ENCODE peak calls at places on chromosomes 13 and 19, in five cellular contexts. M is SK-N-SH, O is K562, G is GM12878, C is H1. U is an unnamed sample. For H3K4me1, the result is how much of the 10 kb centered on the place peaks cover.

GRCh38 chr13:79802389-79803140 is 321.6 kb downstream of the NDFIP2 start:
- DNase-seq in M (no peak), O (no peak), G (no peak), C (no peak), U (no peak)

GRCh38 chr19:19490247-19490968 is 24.9 kb downstream of the TSSK6 start:
- DNase-seq in M (peak), O (peak), G (peak), C (peak), U (peak)

GRCh38 chr19:53808710-53809125 is 15.4 kb downstream of the NLRP12 start:
- DNase-seq in M (peak), O (no peak), G (no peak), C (no peak), U (peak)

GRCh38 chr13:91401916-91402315 is 3.5 kb downstream of the GPC5 start:
- DNase-seq in M (no peak), O (no peak), G (no peak), C (no peak), U (no peak)

GRCh38 chr19:44675516-44675915 is 4.2 kb downstream of the CEACAM19 start:
- DNase-seq in M (no peak), O (no peak), G (no peak), C (no peak), U (no peak)

GRCh38 chr19:10219678-10220077 is 11.5 kb downstream of the S1PR2 start:
- DNase-seq in M (no peak), O (peak), G (peak), C (peak), U (peak)

GRCh38 chr19:3983936-3984583 is 1.2 kb downstream of the EEF2 start:
- DNase-seq in M (peak), O (peak), G (no peak), C (no peak), U (no peak)

GRCh38 chr19:13207237-13208130 is 57.3 kb downstream of the IER2 start:
- DNase-seq in M (no peak), O (no peak), G (no peak), C (no peak), U (no peak)

GRCh38 chr19:51071006-51071405 is 6.1 kb upstream of the KLK13 start:
- DNase-seq in M (no peak), O (no peak), G (no peak), C (no peak), U (no peak)

GRCh38 chr13:92029641-92030040 is 631.2 kb downstream of the GPC5 start:
- DNase-seq in M (no peak), O (no peak), G (no peak), C (no peak), U (no peak)

GRCh38 chr19:40605201-40605971 is 4.2 kb downstream of the LTBP4 start:
- DNase-seq in M (peak), O (peak), G (peak), C (no peak), U (no peak)

GRCh38 chr19:29376855-29377354 is 148.9 kb upstream of the VSTM2B start:
- DNase-seq in M (no peak), O (no peak), G (no peak), C (no peak), U (no peak)

GRCh38 chr13:111281751-111282311 is 38.6 kb upstream of the TEX29 start:
- DNase-seq in M (no peak), O (no peak), G (no peak), C (no peak), U (no peak)

GRCh38 chr13:111853146-111853545 is 213.8 kb upstream of the SOX1 start:
- DNase-seq in M (no peak), O (no peak), G (no peak), C (no peak), U (no peak)

GRCh38 chr19:12647490-12648071 is 19.0 kb downstream of the MAN2B1 start:
- DNase-seq in M (peak), O (peak), G (no peak), C (peak), U (no peak)

GRCh38 chr19:1475751-1476437 is 3.1 kb downstream of the C19orf25 start:
- DNase-seq in M (no peak), O (no peak), G (no peak), C (no peak), U (no peak)

GRCh38 chr19:16470911-16471811 is 609 bp downstream of the EPS15L1 start:
- DNase-seq in M (no peak), O (peak), G (no peak), C (no peak), U (no peak)

GRCh38 chr13:105336706-105337582 is 1198.5 kb downstream of the EFNB2 start:
- DNase-seq in M (no peak), O (no peak), G (no peak), C (no peak), U (no peak)

GRCh38 chr13:80824231-80824630 is 483.3 kb upstream of the SPRY2 start:
- DNase-seq in M (no peak), O (no peak), G (no peak), C (no peak), U (no peak)

GRCh38 chr19:40933025-40933424 is 51.0 kb upstream of the CYP2A7 start:
- DNase-seq in M (no peak), O (peak), G (no peak), C (no peak), U (peak)

GRCh38 chr19:41872775-41873647 is 4.1 kb upstream of the CD79A start:
- DNase-seq in M (peak), O (peak), G (no peak), C (peak), U (peak)

GRCh38 chr13:78131811-78132210 is 213.2 kb upstream of the EDNRB start:
- DNase-seq in M (no peak), O (no peak), G (no peak), C (no peak), U (no peak)

GRCh38 chr19:5985098-5985783 is 7.3 kb upstream of the RANBP3 start:
- DNase-seq in M (no peak), O (peak), G (no peak), C (no peak), U (no peak)

GRCh38 chr13:33639158-33639557 is 178.8 kb upstream of the RFC3 start:
- DNase-seq in M (no peak), O (no peak), G (no peak), C (no peak), U (no peak)

GRCh38 chr13:36362251-36362650 is 16.1 kb upstream of the SPART start:
- DNase-seq in M (no peak), O (no peak), G (no peak), C (no peak), U (no peak)

GRCh38 chr19:4069331-4069959 is 2.7 kb upstream of the ZBTB7A start:
- DNase-seq in M (no peak), O (no peak), G (no peak), C (no peak), U (no peak)

GRCh38 chr19:13095934-13096890 is 6.4 kb downstream of the LYL1 start:
- DNase-seq in M (peak), O (peak), G (no peak), C (no peak), U (no peak)

GRCh38 chr13:23637813-23638212 is 67.6 kb downstream of the TNFRSF19 start:
- DNase-seq in M (no peak), O (no peak), G (no peak), C (no peak), U (no peak)

GRCh38 chr13:74273591-74273990 is 139.4 kb upstream of the KLF12 start:
- DNase-seq in M (no peak), O (no peak), G (no peak), C (no peak), U (no peak)

GRCh38 chr19:18008814-18009213 is 844 bp downstream of the ARRDC2 start:
- DNase-seq in M (no peak), O (no peak), G (no peak), C (no peak), U (no peak)

GRCh38 chr19:30359936-30360335 is 12.2 kb upstream of the ZNF536 start:
- DNase-seq in M (no peak), O (no peak), G (no peak), C (no peak), U (no peak)

GRCh38 chr13:101262306-101262705 is 154.0 kb downstream of the NALCN start:
- DNase-seq in M (no peak), O (no peak), G (no peak), C (no peak), U (no peak)

GRCh38 chr13:112725346-112726017 is 35.6 kb downstream of the ATP11A start:
- DNase-seq in M (no peak), O (no peak), G (peak), C (no peak), U (no peak)

GRCh38 chr19:17996826-17997316 is 11.1 kb upstream of the ARRDC2 start:
- DNase-seq in M (peak), O (peak), G (no peak), C (no peak), U (no peak)

GRCh38 chr13:46698910-46699460 is 98.0 kb downstream of the ESD start:
- DNase-seq in M (peak), O (peak), G (no peak), C (no peak), U (no peak)

DNA sequence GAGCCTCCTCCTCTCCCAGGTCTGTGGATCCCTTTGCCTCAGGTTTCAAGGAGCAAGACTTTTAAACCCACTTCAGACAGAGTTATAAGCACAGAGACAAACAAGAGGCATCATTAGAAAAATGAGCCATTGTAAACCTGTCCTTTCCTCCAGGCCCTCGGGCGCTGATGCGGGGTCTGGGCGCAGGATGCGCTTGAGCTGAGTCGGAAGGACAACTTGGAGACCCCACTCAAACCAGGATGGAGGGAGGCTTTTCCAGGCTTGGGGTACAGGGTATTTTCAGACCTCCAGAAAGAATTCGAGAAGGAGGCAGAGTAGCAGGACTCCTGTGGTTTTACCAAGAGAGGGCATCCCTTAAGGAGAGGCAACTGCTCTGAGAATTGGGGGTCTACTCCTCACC is 155.6 kb downstream of the NUFIP1 start:
- DNase-seq in M (no peak), O (no peak), G (no peak), C (no peak), U (no peak)
- TF ChIP-seq YY1 in M (no peak), O (no peak), G (no peak), C (no peak), U (no peak)

DNA sequence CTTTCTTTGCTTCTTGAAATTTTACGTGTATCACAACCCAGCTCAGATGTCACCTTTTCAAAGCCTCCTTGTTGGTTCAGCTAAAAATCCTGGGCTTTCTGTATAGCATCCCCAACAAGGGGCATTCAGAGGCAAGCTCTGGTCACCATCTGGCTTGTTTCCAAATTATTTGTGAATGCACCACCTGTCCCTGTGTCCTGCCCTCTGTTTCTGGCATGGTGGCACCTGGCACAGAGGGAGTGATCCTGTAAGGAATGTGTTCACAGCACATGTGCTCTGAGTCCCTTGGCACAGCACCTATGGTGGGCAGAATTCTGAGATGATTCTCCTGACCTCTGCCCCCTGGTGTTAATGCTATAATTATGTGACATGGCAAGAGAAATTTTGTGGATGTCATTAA is 76.2 kb downstream of the ZNF429 start:
- DNase-seq in M (no peak), O (no peak), G (no peak), C (no peak), U (no peak)
- H3K4me1 ChIP-seq in M (under half), O (under half), G (under half), C (under half), U (under half)

GRCh38 chr19:57748029-57748428 is 1.4 kb downstream of the ZNF776 start:
- DNase-seq in M (no peak), O (no peak), G (no peak), C (no peak), U (no peak)
- H3K9ac ChIP-seq in M (no peak), O (no peak), G (no peak), C (peak), U (peak)

DNA sequence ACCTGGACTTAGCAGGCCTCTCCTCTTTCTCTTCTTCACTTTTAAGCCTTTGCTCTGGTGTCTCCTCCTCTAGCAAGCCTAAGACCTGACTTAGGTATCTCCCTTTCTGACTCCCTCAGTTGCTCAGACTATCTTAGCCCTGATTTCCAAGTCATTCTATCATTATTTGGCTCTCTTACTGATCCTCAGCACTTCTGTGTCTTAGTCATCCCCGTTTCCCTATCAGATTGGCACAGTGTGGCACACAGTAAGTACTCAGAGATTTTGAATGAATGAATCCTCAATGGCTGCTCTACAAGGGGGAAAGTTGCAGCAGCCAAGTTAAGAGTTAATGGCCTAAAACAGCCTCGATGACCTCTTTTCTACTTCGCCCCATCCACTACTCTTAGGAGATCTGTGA is 8.2 kb downstream of the KCTD12 start:
- DNase-seq in M (no peak), O (no peak), G (no peak), C (no peak), U (no peak)
- TF ChIP-seq YY1 in M (no peak), O (no peak), G (no peak), C (no peak), U (no peak)

GRCh38 chr19:2654585-2654861 is 48.0 kb downstream of the GNG7 start:
- DNase-seq in M (no peak), O (no peak), G (no peak), C (no peak), U (no peak)
- H3K4me1 ChIP-seq in M (under half), O (under half), G (under half), C (under half), U (under half)

U was measured in NT2/D1.